ENCODE peak calls at places on chromosomes 7 and 10, in four cellular contexts. N is sciatic nerve, K is brain microvascular endothelial cell, V is fibroblast of lung. P is an unnamed sample.

GRCh38 chr10:128657508-128657907 is 531.3 kb upstream of the MKI67 start:
- DNase-seq in N (no peak), K (no peak), V (no peak), P (no peak)

GRCh38 chr10:102001435-102002068 is 54.4 kb downstream of the ARMH3 start:
- DNase-seq in N (no peak), K (no peak), V (no peak), P (no peak)

GRCh38 chr10:93873427-93874115 is 20.2 kb upstream of the SLC35G1 start:
- DNase-seq in N (no peak), K (peak; percentile 38), V (peak; percentile 64), P (no peak)

GRCh38 chr10:43125274-43125845 is 12.9 kb upstream of the CSGALNACT2 start:
- DNase-seq in N (no peak), K (no peak), V (no peak), P (no peak)

GRCh38 chr10:98193030-98193429 is 58.6 kb downstream of the R3HCC1L start:
- DNase-seq in N (no peak), K (no peak), V (no peak), P (no peak)

GRCh38 chr10:132575320-132576201 is 38.0 kb downstream of the INPP5A start:
- DNase-seq in N (no peak), K (peak; percentile 86), V (peak; percentile 93), P (no peak)

GRCh38 chr7:123580406-123581161 is 21.0 kb upstream of the ASB15 start:
- DNase-seq in N (no peak), K (peak; percentile 59), V (peak; percentile 62), P (peak; percentile 20)

GRCh38 chr7:135678612-135679575 is 16.6 kb downstream of the STMP1 start:
- DNase-seq in N (no peak), K (no peak), V (peak; percentile 53), P (peak; percentile 70)

GRCh38 chr7:81676105-81676811 is 93.6 kb downstream of the HGF start:
- DNase-seq in N (no peak), K (peak; percentile 29), V (no peak), P (no peak)

GRCh38 chr10:50595785-50596184 is 28.0 kb downstream of the SGMS1 start:
- DNase-seq in N (no peak), K (no peak), V (no peak), P (no peak)

GRCh38 chr7:23067271-23067670 is 38.3 kb upstream of the KLHL7 start:
- DNase-seq in N (no peak), K (no peak), V (peak; percentile 52), P (peak; percentile 75)

GRCh38 chr10:63313066-63313465 is 152.7 kb downstream of the JMJD1C start:
- DNase-seq in N (no peak), K (no peak), V (no peak), P (no peak)

GRCh38 chr7:96004598-96004997 is 232.2 kb downstream of the DYNC1I1 start:
- DNase-seq in N (no peak), K (no peak), V (peak; percentile 82), P (no peak)

GRCh38 chr10:119667562-119668328 is 16.6 kb downstream of the BAG3 start:
- DNase-seq in N (no peak), K (peak; percentile 96), V (peak; percentile 95), P (peak; percentile 81)

GRCh38 chr10:36256905-36257304 is 614.8 kb upstream of the FZD8 start:
- DNase-seq in N (no peak), K (peak; percentile 76), V (peak; percentile 42), P (peak; percentile 29)

GRCh38 chr7:116859323-116859722 is 3.1 kb upstream of the CAPZA2 start:
- DNase-seq in N (no peak), K (no peak), V (peak; percentile 92), P (peak; percentile 57)

GRCh38 chr7:127047521-127047920 is 205.2 kb downstream of the GRM8 start:
- DNase-seq in N (no peak), K (no peak), V (no peak), P (no peak)

GRCh38 chr10:47370878-47371277 is 13.2 kb downstream of the ZNF488 start:
- DNase-seq in N (peak; percentile 34), K (no peak), V (no peak), P (no peak)

GRCh38 chr7:27899601-27900000 is 159.6 kb downstream of the TAX1BP1 start:
- DNase-seq in N (no peak), K (no peak), V (no peak), P (no peak)

GRCh38 chr10:78559514-78560392 is 509.0 kb upstream of the ZMIZ1 start:
- DNase-seq in N (no peak), K (no peak), V (no peak), P (no peak)

GRCh38 chr10:71946700-71947099 is 17.5 kb upstream of the CHST3 start:
- DNase-seq in N (no peak), K (no peak), V (no peak), P (no peak)

GRCh38 chr10:69139961-69140360 is 16.0 kb downstream of the VPS26A start:
- DNase-seq in N (no peak), K (no peak), V (no peak), P (no peak)

GRCh38 chr7:127337581-127337980 is 54.9 kb downstream of the ZNF800 start:
- DNase-seq in N (no peak), K (no peak), V (no peak), P (no peak)

GRCh38 chr7:3042861-3043489 is 692 bp downstream of the CARD11 start:
- DNase-seq in N (no peak), K (no peak), V (no peak), P (peak; percentile 68)

GRCh38 chr10:127563718-127564553 is 14.8 kb downstream of the NPS start:
- DNase-seq in N (no peak), K (no peak), V (no peak), P (no peak)

GRCh38 chr10:99630439-99630838 is 10.2 kb upstream of the SLC25A28 start:
- DNase-seq in N (no peak), K (peak; percentile 56), V (peak; percentile 64), P (peak; percentile 55)

GRCh38 chr10:133229265-133230022 is 573 bp upstream of the UTF1 start:
- DNase-seq in N (no peak), K (no peak), V (no peak), P (no peak)

GRCh38 chr7:18357691-18358090 is 137.9 kb upstream of the HDAC9 start:
- DNase-seq in N (no peak), K (no peak), V (no peak), P (peak; percentile 24)

GRCh38 chr7:25922296-25922695 is 229.7 kb upstream of the NFE2L3 start:
- DNase-seq in N (no peak), K (no peak), V (no peak), P (no peak)

GRCh38 chr7:157793973-157794763 is 457.4 kb downstream of the DNAJB6 start:
- DNase-seq in N (no peak), K (no peak), V (no peak), P (no peak)

GRCh38 chr10:116838143-116838725 is 11.1 kb upstream of the ENO4 start:
- DNase-seq in N (no peak), K (no peak), V (no peak), P (no peak)

GRCh38 chr7:134890246-134891240 is 95.8 kb upstream of the AGBL3 start:
- DNase-seq in N (peak; percentile 78), K (peak; percentile 73), V (peak; percentile 49), P (no peak)

GRCh38 chr10:96917628-96918027 is 85.5 kb downstream of the LCOR start:
- DNase-seq in N (no peak), K (no peak), V (peak; percentile 15), P (no peak)

P was measured in NCI-H226.